ENCODE peak calls at places on chromosomes 13 and 19, in eight cellular contexts. One of them, this sample, is unnamed.

GRCh38 chr19:17078920-17079709 is 3.5 kb downstream of the MYO9B start:
- DNase-seq in fibroblast of villous mesenchyme: no peak
- DNase-seq in cardiac fibroblast: peak; percentile 39
- DNase-seq in AG04450: no peak
- DNase-seq in SK-N-SH: no peak
- DNase-seq in fibroblast of lung: no peak
- DNase-seq in A549: no peak
- DNase-seq in HFF-Myc: no peak
- DNase-seq in this sample: peak; percentile 21

GRCh38 chr13:25232937-25233515 is 54.3 kb downstream of the MTMR6 start:
- DNase-seq in fibroblast of villous mesenchyme: peak; percentile 36
- DNase-seq in SK-N-SH: peak; percentile 55
- DNase-seq in AG04450: no peak
- DNase-seq in HFF-Myc: peak; percentile 9
- DNase-seq in A549: peak; percentile 13
- DNase-seq in cardiac fibroblast: peak; percentile 57
- DNase-seq in fibroblast of lung: peak; percentile 43
- DNase-seq in this sample: peak; percentile 52

GRCh38 chr13:76791290-76791664 is 94.9 kb downstream of the KCTD12 start:
- DNase-seq in cardiac fibroblast: no peak
- DNase-seq in fibroblast of villous mesenchyme: no peak
- DNase-seq in fibroblast of lung: no peak
- DNase-seq in AG04450: no peak
- DNase-seq in A549: no peak
- DNase-seq in SK-N-SH: no peak
- DNase-seq in HFF-Myc: no peak
- DNase-seq in this sample: peak; percentile 22

GRCh38 chr13:26075498-26075897 is 23.7 kb upstream of the SHISA2 start:
- DNase-seq in fibroblast of villous mesenchyme: no peak
- DNase-seq in A549: no peak
- DNase-seq in SK-N-SH: no peak
- DNase-seq in HFF-Myc: no peak
- DNase-seq in fibroblast of lung: no peak
- DNase-seq in cardiac fibroblast: no peak
- DNase-seq in AG04450: no peak
- DNase-seq in this sample: peak; percentile 30

GRCh38 chr13:48411281-48412099 is 1.4 kb downstream of the LPAR6 start:
- DNase-seq in cardiac fibroblast: no peak
- DNase-seq in fibroblast of villous mesenchyme: peak; percentile 29
- DNase-seq in fibroblast of lung: no peak
- DNase-seq in HFF-Myc: no peak
- DNase-seq in SK-N-SH: no peak
- DNase-seq in AG04450: no peak
- DNase-seq in A549: no peak
- DNase-seq in this sample: peak; percentile 28

GRCh38 chr13:41813426-41813825 is 147.5 kb downstream of the VWA8 start:
- DNase-seq in A549: no peak
- DNase-seq in AG04450: peak; percentile 10
- DNase-seq in cardiac fibroblast: peak; percentile 16
- DNase-seq in HFF-Myc: no peak
- DNase-seq in fibroblast of villous mesenchyme: peak; percentile 31
- DNase-seq in fibroblast of lung: peak; percentile 45
- DNase-seq in SK-N-SH: no peak
- DNase-seq in this sample: peak; percentile 69

GRCh38 chr13:77595166-77595810 is 59.8 kb downstream of the SCEL start:
- DNase-seq in fibroblast of lung: no peak
- DNase-seq in fibroblast of villous mesenchyme: no peak
- DNase-seq in A549: no peak
- DNase-seq in cardiac fibroblast: no peak
- DNase-seq in AG04450: no peak
- DNase-seq in HFF-Myc: no peak
- DNase-seq in SK-N-SH: no peak
- DNase-seq in this sample: no peak

GRCh38 chr19:18204394-18205179 is 745 bp upstream of the RAB3A start:
- DNase-seq in fibroblast of lung: no peak
- DNase-seq in A549: no peak
- DNase-seq in AG04450: no peak
- DNase-seq in fibroblast of villous mesenchyme: no peak
- DNase-seq in SK-N-SH: peak; percentile 84
- DNase-seq in cardiac fibroblast: no peak
- DNase-seq in HFF-Myc: no peak
- DNase-seq in this sample: no peak

GRCh38 chr13:42681394-42681793 is 100.0 kb upstream of the FAM216B start:
- DNase-seq in cardiac fibroblast: no peak
- DNase-seq in fibroblast of lung: no peak
- DNase-seq in HFF-Myc: no peak
- DNase-seq in fibroblast of villous mesenchyme: no peak
- DNase-seq in AG04450: no peak
- DNase-seq in A549: no peak
- DNase-seq in SK-N-SH: no peak
- DNase-seq in this sample: no peak

GRCh38 chr13:28488376-28489005 is 6.4 kb downstream of the FLT1 start:
- DNase-seq in fibroblast of villous mesenchyme: peak; percentile 33
- DNase-seq in SK-N-SH: no peak
- DNase-seq in fibroblast of lung: no peak
- DNase-seq in AG04450: no peak
- DNase-seq in A549: no peak
- DNase-seq in cardiac fibroblast: no peak
- DNase-seq in HFF-Myc: no peak
- DNase-seq in this sample: no peak

GRCh38 chr19:45782820-45783785 is 813 bp upstream of the DMPK start:
- DNase-seq in SK-N-SH: peak; percentile 58
- DNase-seq in fibroblast of lung: peak; percentile 75
- DNase-seq in cardiac fibroblast: peak; percentile 73
- DNase-seq in fibroblast of villous mesenchyme: peak; percentile 86
- DNase-seq in AG04450: no peak
- DNase-seq in HFF-Myc: no peak
- DNase-seq in A549: peak; percentile 84
- DNase-seq in this sample: peak; percentile 67
- TF ChIP-seq CTCF in SK-N-SH: no peak
- TF ChIP-seq CTCF in fibroblast of lung: peak; percentile 14
- TF ChIP-seq CTCF in cardiac fibroblast: no peak
- TF ChIP-seq CTCF in fibroblast of villous mesenchyme: no peak
- TF ChIP-seq CTCF in AG04450: peak; percentile 11
- TF ChIP-seq CTCF in HFF-Myc: no peak
- TF ChIP-seq CTCF in A549: no peak
- TF ChIP-seq CTCF in this sample: no peak

GRCh38 chr19:6423499-6424189 is 967 bp downstream of the KHSRP start:
- DNase-seq in fibroblast of lung: peak; percentile 37
- DNase-seq in HFF-Myc: no peak
- DNase-seq in AG04450: no peak
- DNase-seq in A549: peak; percentile 36
- DNase-seq in cardiac fibroblast: peak; percentile 63
- DNase-seq in fibroblast of villous mesenchyme: peak; percentile 55
- DNase-seq in SK-N-SH: peak; percentile 65
- DNase-seq in this sample: peak; percentile 66

GRCh38 chr19:6427131-6427530 is 2.5 kb upstream of the KHSRP start:
- DNase-seq in AG04450: no peak
- DNase-seq in SK-N-SH: no peak
- DNase-seq in HFF-Myc: no peak
- DNase-seq in fibroblast of villous mesenchyme: no peak
- DNase-seq in cardiac fibroblast: no peak
- DNase-seq in fibroblast of lung: no peak
- DNase-seq in A549: no peak
- DNase-seq in this sample: no peak

GRCh38 chr19:6424939-6425731 is 524 bp upstream of the KHSRP start:
- DNase-seq in fibroblast of villous mesenchyme: peak; percentile 100
- DNase-seq in cardiac fibroblast: peak; percentile 100
- DNase-seq in SK-N-SH: peak; percentile 96
- DNase-seq in fibroblast of lung: peak; percentile 100
- DNase-seq in AG04450: peak; percentile 100
- DNase-seq in A549: peak; percentile 97
- DNase-seq in HFF-Myc: peak; percentile 100
- DNase-seq in this sample: peak; percentile 100

GRCh38 chr19:6424190-6424938 is at the start of gene KHSRP:
- DNase-seq in cardiac fibroblast: no peak
- DNase-seq in fibroblast of lung: no peak
- DNase-seq in HFF-Myc: no peak
- DNase-seq in AG04450: no peak
- DNase-seq in A549: no peak
- DNase-seq in SK-N-SH: peak; percentile 98
- DNase-seq in fibroblast of villous mesenchyme: no peak
- DNase-seq in this sample: no peak

GRCh38 chr19:6425732-6426686 is 1.4 kb upstream of the KHSRP start:
- DNase-seq in fibroblast of villous mesenchyme: no peak
- DNase-seq in fibroblast of lung: no peak
- DNase-seq in SK-N-SH: peak; percentile 27
- DNase-seq in A549: no peak
- DNase-seq in AG04450: no peak
- DNase-seq in cardiac fibroblast: no peak
- DNase-seq in HFF-Myc: no peak
- DNase-seq in this sample: no peak
- H3K4me3 ChIP-seq in fibroblast of villous mesenchyme: peak overlapping the region; percentile 12
- H3K4me3 ChIP-seq in fibroblast of lung: peak overlapping the region; percentile 20
- H3K4me3 ChIP-seq in SK-N-SH: peak overlapping the region; percentile 20
- H3K4me3 ChIP-seq in A549: peak overlapping the region; percentile 15
- H3K4me3 ChIP-seq in AG04450: no peak overlapping the region
- H3K4me3 ChIP-seq in cardiac fibroblast: no peak overlapping the region
- H3K4me3 ChIP-seq in HFF-Myc: no peak overlapping the region
- H3K4me3 ChIP-seq in this sample: peak overlapping the region; percentile 11

GRCh38 chr19:30788105-30788765 is 416.1 kb downstream of the ZNF536 start:
- DNase-seq in cardiac fibroblast: no peak
- DNase-seq in fibroblast of villous mesenchyme: no peak
- DNase-seq in AG04450: no peak
- DNase-seq in fibroblast of lung: no peak
- DNase-seq in A549: no peak
- DNase-seq in SK-N-SH: no peak
- DNase-seq in HFF-Myc: no peak
- DNase-seq in this sample: no peak
- TF ChIP-seq CTCF in cardiac fibroblast: no peak
- TF ChIP-seq CTCF in fibroblast of villous mesenchyme: no peak
- TF ChIP-seq CTCF in AG04450: no peak
- TF ChIP-seq CTCF in fibroblast of lung: no peak
- TF ChIP-seq CTCF in A549: no peak
- TF ChIP-seq CTCF in SK-N-SH: no peak
- TF ChIP-seq CTCF in HFF-Myc: no peak
- TF ChIP-seq CTCF in this sample: no peak

GRCh38 chr19:19645233-19645870 is 1.9 kb upstream of the GMIP start:
- DNase-seq in fibroblast of villous mesenchyme: no peak
- DNase-seq in cardiac fibroblast: no peak
- DNase-seq in SK-N-SH: no peak
- DNase-seq in AG04450: no peak
- DNase-seq in HFF-Myc: no peak
- DNase-seq in fibroblast of lung: no peak
- DNase-seq in A549: no peak
- DNase-seq in this sample: no peak

GRCh38 chr19:19642506-19643157 is 825 bp downstream of the GMIP start:
- DNase-seq in fibroblast of villous mesenchyme: peak; percentile 13
- DNase-seq in cardiac fibroblast: no peak
- DNase-seq in SK-N-SH: peak; percentile 79
- DNase-seq in AG04450: no peak
- DNase-seq in A549: peak; percentile 21
- DNase-seq in HFF-Myc: no peak
- DNase-seq in fibroblast of lung: no peak
- DNase-seq in this sample: no peak

GRCh38 chr19:19643158-19644053 is at the start of gene GMIP:
- DNase-seq in HFF-Myc: no peak
- DNase-seq in cardiac fibroblast: peak; percentile 52
- DNase-seq in fibroblast of lung: peak; percentile 41
- DNase-seq in SK-N-SH: peak; percentile 93
- DNase-seq in fibroblast of villous mesenchyme: peak; percentile 39
- DNase-seq in A549: peak; percentile 55
- DNase-seq in AG04450: no peak
- DNase-seq in this sample: peak; percentile 49

GRCh38 chr19:19647037-19647835 is 3.8 kb upstream of the GMIP start:
- DNase-seq in SK-N-SH: no peak
- DNase-seq in A549: no peak
- DNase-seq in HFF-Myc: no peak
- DNase-seq in cardiac fibroblast: no peak
- DNase-seq in fibroblast of lung: no peak
- DNase-seq in fibroblast of villous mesenchyme: no peak
- DNase-seq in AG04450: no peak
- DNase-seq in this sample: no peak

GRCh38 chr19:19644054-19644388 is 564 bp upstream of the GMIP start:
- DNase-seq in HFF-Myc: no peak
- DNase-seq in fibroblast of lung: no peak
- DNase-seq in fibroblast of villous mesenchyme: no peak
- DNase-seq in A549: no peak
- DNase-seq in SK-N-SH: no peak
- DNase-seq in cardiac fibroblast: no peak
- DNase-seq in AG04450: no peak
- DNase-seq in this sample: no peak
- H3K4me3 ChIP-seq in HFF-Myc: peak overlapping the region; percentile 82
- H3K4me3 ChIP-seq in fibroblast of lung: peak overlapping the region; percentile 92
- H3K4me3 ChIP-seq in fibroblast of villous mesenchyme: peak overlapping the region; percentile 82
- H3K4me3 ChIP-seq in A549: peak overlapping the region; percentile 62
- H3K4me3 ChIP-seq in SK-N-SH: peak overlapping the region; percentile 71
- H3K4me3 ChIP-seq in cardiac fibroblast: no peak overlapping the region
- H3K4me3 ChIP-seq in AG04450: peak overlapping the region; percentile 88
- H3K4me3 ChIP-seq in this sample: no peak overlapping the region

GRCh38 chr19:31002852-31003251 is 346.4 kb downstream of the TSHZ3 start:
- DNase-seq in HFF-Myc: no peak
- DNase-seq in fibroblast of lung: peak; percentile 4
- DNase-seq in SK-N-SH: peak; percentile 11
- DNase-seq in cardiac fibroblast: no peak
- DNase-seq in AG04450: no peak
- DNase-seq in A549: no peak
- DNase-seq in fibroblast of villous mesenchyme: no peak
- DNase-seq in this sample: no peak
- TF ChIP-seq CTCF in HFF-Myc: no peak
- TF ChIP-seq CTCF in fibroblast of lung: no peak
- TF ChIP-seq CTCF in SK-N-SH: no peak
- TF ChIP-seq CTCF in cardiac fibroblast: no peak
- TF ChIP-seq CTCF in AG04450: peak; percentile 22
- TF ChIP-seq CTCF in A549: no peak
- TF ChIP-seq CTCF in fibroblast of villous mesenchyme: no peak
- TF ChIP-seq CTCF in this sample: no peak

GRCh38 chr19:37906868-37907734 is at the start of gene SIPA1L3:
- DNase-seq in A549: peak; percentile 99
- DNase-seq in cardiac fibroblast: peak; percentile 96
- DNase-seq in SK-N-SH: peak; percentile 94
- DNase-seq in HFF-Myc: peak; percentile 85
- DNase-seq in fibroblast of lung: peak; percentile 94
- DNase-seq in fibroblast of villous mesenchyme: peak; percentile 96
- DNase-seq in AG04450: peak; percentile 86
- DNase-seq in this sample: peak; percentile 97

GRCh38 chr19:37914908-37915307 is 7.9 kb downstream of the SIPA1L3 start:
- DNase-seq in fibroblast of lung: no peak
- DNase-seq in AG04450: no peak
- DNase-seq in fibroblast of villous mesenchyme: no peak
- DNase-seq in A549: no peak
- DNase-seq in cardiac fibroblast: no peak
- DNase-seq in HFF-Myc: no peak
- DNase-seq in SK-N-SH: no peak
- DNase-seq in this sample: no peak

GRCh38 chr19:37905936-37906867 is at the start of gene WDR87:
- DNase-seq in cardiac fibroblast: peak; percentile 16
- DNase-seq in fibroblast of lung: no peak
- DNase-seq in AG04450: no peak
- DNase-seq in fibroblast of villous mesenchyme: no peak
- DNase-seq in SK-N-SH: peak; percentile 95
- DNase-seq in HFF-Myc: no peak
- DNase-seq in A549: peak; percentile 73
- DNase-seq in this sample: peak; percentile 37

GRCh38 chr19:37907735-37908066 is 693 bp downstream of the SIPA1L3 start:
- DNase-seq in SK-N-SH: no peak
- DNase-seq in fibroblast of lung: no peak
- DNase-seq in AG04450: no peak
- DNase-seq in fibroblast of villous mesenchyme: peak; percentile 6
- DNase-seq in cardiac fibroblast: no peak
- DNase-seq in HFF-Myc: no peak
- DNase-seq in A549: no peak
- DNase-seq in this sample: no peak

GRCh38 chr19:37909661-37910199 is 2.7 kb downstream of the SIPA1L3 start:
- DNase-seq in AG04450: no peak
- DNase-seq in fibroblast of lung: no peak
- DNase-seq in fibroblast of villous mesenchyme: no peak
- DNase-seq in cardiac fibroblast: no peak
- DNase-seq in A549: no peak
- DNase-seq in SK-N-SH: no peak
- DNase-seq in HFF-Myc: no peak
- DNase-seq in this sample: no peak
- H3K4me3 ChIP-seq in AG04450: no peak overlapping the region
- H3K4me3 ChIP-seq in fibroblast of lung: no peak overlapping the region
- H3K4me3 ChIP-seq in fibroblast of villous mesenchyme: no peak overlapping the region
- H3K4me3 ChIP-seq in cardiac fibroblast: no peak overlapping the region
- H3K4me3 ChIP-seq in A549: no peak overlapping the region
- H3K4me3 ChIP-seq in SK-N-SH: no peak overlapping the region
- H3K4me3 ChIP-seq in HFF-Myc: peak overlapping the region; percentile 92
- H3K4me3 ChIP-seq in this sample: no peak overlapping the region